ENCODE peak calls at places on chromosomes 11 and 22, in four cellular contexts. T, G, P and K are unnamed samples.

GRCh38 chr22:35192121-35192918 is 65.0 kb upstream of the HMGXB4 start:
- DNase-seq in T (no peak), G (no peak), P (no peak), K (no peak)

GRCh38 chr11:126647735-126648134 is 292.2 kb downstream of the ST3GAL4 start:
- DNase-seq in G (no peak), T (no peak), P (no peak), K (no peak)

GRCh38 chr11:124179311-124179710 is 3.8 kb upstream of the OR10D3 start:
- DNase-seq in T (no peak), G (no peak), P (no peak), K (no peak)

GRCh38 chr11:37026741-37027140 is 428.7 kb upstream of the RAG2 start:
- DNase-seq in T (no peak), P (no peak), G (no peak), K (no peak)

GRCh38 chr22:40898850-40899357 is 37.0 kb upstream of the DNAJB7 start:
- DNase-seq in G (peak), P (no peak), T (no peak), K (peak)

GRCh38 chr11:27977031-27977430 is 130.9 kb downstream of the KIF18A start:
- DNase-seq in G (no peak), T (no peak), P (no peak), K (no peak)

GRCh38 chr11:2089536-2090165 is 49.5 kb downstream of the IGF2 start:
- DNase-seq in G (peak), T (no peak), P (peak), K (no peak)

GRCh38 chr11:46290021-46290420 is 12.6 kb downstream of the CREB3L1 start:
- DNase-seq in G (no peak), T (no peak), P (no peak), K (no peak)

GRCh38 chr11:26649884-26650283 is 72.0 kb downstream of the SLC5A12 start:
- DNase-seq in G (peak), T (no peak), P (peak), K (peak)

GRCh38 chr11:2083411-2083810 is 55.8 kb downstream of the IGF2 start:
- DNase-seq in P (peak), G (no peak), T (no peak), K (no peak)

GRCh38 chr11:13334068-13334785 is 56.6 kb downstream of the BMAL1 start:
- DNase-seq in T (no peak), G (no peak), P (no peak), K (no peak)

GRCh38 chr11:122976734-122977454 is 4.7 kb downstream of the BSX start:
- DNase-seq in G (no peak), T (no peak), P (no peak), K (peak)

GRCh38 chr11:71210861-71211260 is 41.5 kb downstream of the SHANK2 start:
- DNase-seq in T (no peak), G (no peak), P (no peak), K (no peak)

GRCh38 chr22:33806191-33806590 is 114.1 kb downstream of the LARGE1 start:
- DNase-seq in P (no peak), T (no peak), G (peak), K (peak)

GRCh38 chr11:19890308-19890707 is 177.7 kb downstream of the NAV2 start:
- DNase-seq in T (no peak), P (no peak), G (no peak), K (no peak)

GRCh38 chr11:126431401-126432064 is 76.0 kb downstream of the ST3GAL4 start:
- DNase-seq in P (peak), G (no peak), T (no peak), K (no peak)

GRCh38 chr11:1546536-1547466 is 25.3 kb downstream of the DUSP8 start:
- DNase-seq in P (peak), G (peak), T (no peak), K (peak)

GRCh38 chr22:50146440-50147228 is 23.9 kb upstream of the PANX2 start:
- DNase-seq in P (peak), G (no peak), T (no peak), K (no peak)

GRCh38 chr11:85723088-85723487 is 37.1 kb upstream of the CCDC89 start:
- DNase-seq in P (no peak), G (no peak), T (no peak), K (no peak)

GRCh38 chr22:36285017-36285416 is 32.1 kb downstream of the APOL1 start:
- DNase-seq in T (no peak), P (no peak), G (no peak), K (no peak)
- TF ChIP-seq POLR2AphosphoS5 in T (no peak), P (no peak), G (no peak), K (no peak)

GRCh38 chr11:91404344-91404743 is 820.3 kb upstream of the FAT3 start:
- DNase-seq in G (no peak), P (no peak), T (no peak), K (no peak)
- TF ChIP-seq POLR2AphosphoS5 in G (no peak), P (no peak), T (no peak), K (no peak)

GRCh38 chr22:36435516-36436415 is 45.7 kb downstream of the TXN2 start:
- DNase-seq in P (peak), G (no peak), T (no peak), K (peak)
- TF ChIP-seq POLR2AphosphoS5 in P (peak), G (no peak), T (no peak), K (no peak)

GRCh38 chr22:36464715-36465231 is 16.7 kb downstream of the TXN2 start:
- DNase-seq in G (no peak), P (no peak), T (no peak), K (no peak)

GRCh38 chr22:36462475-36462790 is 19.0 kb downstream of the TXN2 start:
- DNase-seq in P (no peak), T (no peak), G (no peak), K (no peak)

GRCh38 chr22:36461665-36462474 is 19.6 kb downstream of the TXN2 start:
- DNase-seq in T (no peak), P (no peak), G (no peak), K (no peak)

GRCh38 chr22:36465232-36466021 is 16.0 kb downstream of the TXN2 start:
- DNase-seq in G (no peak), P (peak), T (no peak), K (no peak)

GRCh38 chr22:36463783-36464184 is 17.7 kb downstream of the TXN2 start:
- DNase-seq in G (no peak), T (no peak), P (no peak), K (no peak)
- TF ChIP-seq POLR2AphosphoS5 in G (no peak), T (peak), P (no peak), K (no peak)

DNA sequence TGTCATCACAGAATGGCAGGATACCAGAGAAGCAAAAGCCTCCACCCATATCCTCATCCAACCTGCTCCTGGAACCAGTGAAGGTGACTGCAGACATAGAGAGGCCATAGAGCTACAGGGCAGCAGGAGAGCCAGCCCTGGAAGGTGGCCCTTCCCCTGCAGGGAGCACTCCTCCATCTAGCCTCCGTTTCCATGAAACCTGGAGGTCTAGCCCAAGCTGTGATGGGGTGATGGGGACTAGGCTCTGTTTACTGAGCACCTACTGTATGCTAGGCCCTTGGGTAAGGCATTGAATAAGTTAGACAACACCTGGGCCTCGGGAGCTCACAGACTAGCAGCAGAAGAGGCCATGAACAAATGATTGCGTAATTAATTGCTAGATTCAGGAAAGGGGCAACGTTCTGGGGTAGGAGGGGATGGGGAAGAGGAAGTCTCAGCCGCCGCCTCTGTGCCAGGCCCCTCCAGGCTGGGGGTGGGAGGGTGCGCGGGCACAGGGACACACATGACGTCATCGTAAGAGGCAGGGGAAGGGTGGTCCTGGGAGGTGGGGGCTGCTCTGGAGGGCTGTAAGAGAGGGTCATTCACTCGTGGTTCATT is 784 bp upstream of the SYNGR1 start:
- DNase-seq in T (no peak), G (no peak), P (no peak), K (no peak)
- TF ChIP-seq POLR2AphosphoS5 in T (peak), G (no peak), P (no peak), K (no peak)

GRCh38 chr11:14549891-14550290 is 29.7 kb upstream of the PSMA1 start:
- DNase-seq in P (no peak), G (no peak), T (no peak), K (no peak)

GRCh38 chr11:14552089-14552488 is 31.9 kb upstream of the PSMA1 start:
- DNase-seq in G (no peak), P (no peak), T (no peak), K (no peak)

GRCh38 chr11:14551380-14551779 is 31.2 kb upstream of the PSMA1 start:
- DNase-seq in T (no peak), G (no peak), P (no peak), K (no peak)

GRCh38 chr11:14554959-14555358 is 34.8 kb upstream of the PSMA1 start:
- DNase-seq in G (no peak), T (no peak), P (no peak), K (no peak)
- TF ChIP-seq POLR2AphosphoS5 in G (no peak), T (no peak), P (peak), K (no peak)

DNA sequence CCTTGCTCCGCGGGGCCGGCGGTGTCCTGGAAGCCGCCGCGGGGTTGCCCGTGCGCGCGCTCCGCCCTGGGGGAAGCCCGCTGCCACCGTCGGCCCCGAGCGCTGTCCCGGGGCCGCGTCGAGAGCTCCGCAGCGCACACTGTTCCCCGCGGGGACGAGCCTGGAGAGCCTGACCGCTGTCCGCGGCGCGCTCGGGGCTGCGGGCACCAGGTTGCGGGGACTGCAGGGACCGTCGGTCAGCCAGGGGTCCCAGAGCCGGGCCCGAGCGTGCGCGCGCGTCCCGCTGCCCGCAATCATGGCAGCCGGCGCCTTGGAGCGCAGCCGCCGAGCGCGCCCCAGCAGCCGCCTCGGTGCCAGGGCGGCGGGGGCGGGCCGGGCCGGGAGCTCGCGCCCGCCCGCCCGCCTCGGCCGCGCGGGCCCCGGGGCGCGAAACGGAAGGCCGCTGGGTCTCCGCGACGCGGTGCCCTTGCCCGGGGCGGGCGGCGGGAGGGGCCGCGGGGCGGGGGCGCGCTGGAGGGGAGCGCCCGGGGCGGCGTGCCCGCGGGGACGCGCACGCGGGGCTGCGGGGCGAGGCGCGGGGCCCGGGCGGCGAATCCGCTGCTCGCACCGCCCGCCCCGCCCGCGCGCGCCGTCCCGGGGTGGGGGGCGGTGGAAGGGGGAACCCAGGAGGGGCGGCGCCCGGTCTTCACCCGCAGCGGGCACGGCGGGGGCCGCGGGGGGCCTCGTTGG is 79.4 kb upstream of the PPARA start:
- DNase-seq in T (no peak), P (peak), G (no peak), K (peak)
- TF ChIP-seq POLR2AphosphoS5 in T (no peak), P (peak), G (no peak), K (no peak)

DNA sequence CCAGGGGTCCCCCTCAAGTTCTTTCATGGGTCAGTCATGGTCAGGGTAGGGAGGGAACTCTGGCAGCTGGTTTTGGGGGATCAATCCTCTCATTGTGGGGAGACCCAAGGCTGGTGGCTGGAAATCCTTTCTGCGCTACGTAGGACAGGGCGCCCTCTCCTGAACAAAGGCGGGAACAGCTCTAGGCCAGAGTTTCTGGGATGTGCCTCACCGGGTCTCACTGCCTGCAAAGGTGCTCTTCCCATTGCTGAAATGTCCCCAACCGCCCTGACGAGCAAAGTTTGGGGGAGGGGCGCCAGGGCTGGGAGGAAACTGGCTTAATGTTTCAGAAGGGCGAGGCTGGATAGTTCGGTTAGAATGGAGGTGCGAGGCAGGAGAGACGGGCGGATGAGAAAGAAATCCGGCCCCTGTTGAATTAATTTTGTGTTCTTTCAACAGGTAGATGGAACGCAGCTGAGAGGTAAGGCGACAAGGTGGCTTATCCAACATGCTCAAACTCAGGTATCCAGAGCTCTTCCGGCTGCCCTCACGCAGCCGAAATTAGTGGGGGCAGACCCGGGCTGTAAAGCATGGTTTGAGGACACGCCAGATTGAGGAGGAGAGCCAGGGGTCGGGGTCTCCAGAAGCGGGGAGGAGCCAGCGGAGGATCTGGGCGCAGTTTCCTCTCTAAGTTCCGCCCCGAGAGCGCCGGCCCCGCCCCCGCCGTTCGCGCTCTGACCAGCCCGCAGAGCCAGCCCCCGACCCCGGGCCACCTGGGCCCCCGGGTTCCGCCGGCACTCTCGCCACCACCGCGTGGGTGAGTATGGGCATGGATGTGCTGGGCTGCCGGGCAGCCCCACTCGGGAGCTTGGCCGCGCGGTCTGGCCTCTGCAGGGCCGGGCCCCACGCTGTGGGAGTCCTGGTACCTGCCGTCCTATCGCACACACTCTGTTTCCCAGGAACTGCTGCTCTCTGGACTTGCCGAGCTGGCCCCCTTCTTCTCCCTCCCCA is at the start of gene PGAP2:
- DNase-seq in T (no peak), G (peak), P (peak), K (peak)
- TF ChIP-seq POLR2AphosphoS5 in T (no peak), G (no peak), P (no peak), K (no peak)

GRCh38 chr11:12130180-12130980 is 20.0 kb downstream of the MICAL2 start:
- DNase-seq in T (no peak), G (no peak), P (no peak), K (no peak)
- TF ChIP-seq POLR2AphosphoS5 in T (no peak), G (no peak), P (no peak), K (no peak)